ENCODE peak calls at places on chromosomes 13 and 19, in seven cellular contexts. U, V, X, I, G, Z and L are unnamed samples.
A peak's percentile ranks its signal among the peaks of the same experiment; 100 is the strongest.

GRCh38 chr13:101127741-101128353 is 288.5 kb downstream of the NALCN start:
- DNase-seq in U (peak; percentile 19), V (peak; percentile 27), X (no peak), I (no peak), G (no peak), Z (no peak), L (peak; percentile 2)

GRCh38 chr19:43675269-43675879 is 5.4 kb upstream of the PLAUR start:
- DNase-seq in U (peak; percentile 78), V (no peak), X (no peak), I (no peak), G (no peak), Z (peak; percentile 84), L (no peak)

GRCh38 chr13:22915442-22916082 is 265.2 kb upstream of the SGCG start:
- DNase-seq in U (peak; percentile 3), V (no peak), X (peak; percentile 59), I (no peak), G (peak; percentile 95), Z (peak; percentile 40), L (peak; percentile 60)

GRCh38 chr19:47095707-47096704 is 17.6 kb downstream of the ZC3H4 start:
- DNase-seq in U (peak; percentile 48), V (no peak), X (peak; percentile 92), I (no peak), G (peak; percentile 42), Z (peak; percentile 97), L (no peak)

GRCh38 chr13:89827552-89827951 is 1519.9 kb upstream of the MIR17HG start:
- DNase-seq in U (no peak), V (no peak), X (no peak), I (no peak), G (no peak), Z (no peak), L (no peak)

GRCh38 chr19:49613374-49613773 is 22.4 kb downstream of the PRR12 start:
- DNase-seq in U (peak; percentile 68), V (no peak), X (no peak), I (no peak), G (no peak), Z (no peak), L (no peak)

GRCh38 chr13:51252954-51253531 is 30.8 kb downstream of the FAM124A start:
- DNase-seq in U (no peak), V (no peak), X (no peak), I (no peak), G (no peak), Z (no peak), L (peak; percentile 36)

GRCh38 chr13:24299488-24300114 is 9.8 kb upstream of the C1QTNF9 start:
- DNase-seq in U (no peak), V (no peak), X (no peak), I (no peak), G (no peak), Z (no peak), L (no peak)

GRCh38 chr13:76293346-76293745 is 592.9 kb downstream of the KCTD12 start:
- DNase-seq in U (no peak), V (no peak), X (no peak), I (no peak), G (no peak), Z (no peak), L (no peak)

GRCh38 chr13:76017861-76018556 is 381.9 kb downstream of the LMO7 start:
- DNase-seq in U (no peak), V (no peak), X (no peak), I (no peak), G (no peak), Z (no peak), L (no peak)

GRCh38 chr13:40582531-40582930 is 83.9 kb downstream of the FOXO1 start:
- DNase-seq in U (no peak), V (no peak), X (no peak), I (no peak), G (no peak), Z (no peak), L (peak; percentile 61)

GRCh38 chr19:19053508-19054314 is 10.1 kb upstream of the SLC25A42 start:
- DNase-seq in U (peak; percentile 40), V (peak; percentile 57), X (peak; percentile 76), I (peak; percentile 64), G (peak; percentile 90), Z (peak; percentile 70), L (peak; percentile 69)

GRCh38 chr13:70249332-70250064 is 141.2 kb upstream of the KLHL1 start:
- DNase-seq in U (no peak), V (no peak), X (no peak), I (no peak), G (peak; percentile 57), Z (no peak), L (no peak)

GRCh38 chr13:49238621-49239020 is 9.1 kb upstream of the CDADC1 start:
- DNase-seq in U (no peak), V (no peak), X (no peak), I (no peak), G (no peak), Z (no peak), L (no peak)

GRCh38 chr13:103145476-103145875 is 79.3 kb upstream of the SLC10A2 start:
- DNase-seq in U (no peak), V (no peak), X (no peak), I (no peak), G (no peak), Z (no peak), L (no peak)

GRCh38 chr13:43428545-43429287 is 358.1 kb downstream of the ENOX1 start:
- DNase-seq in U (no peak), V (no peak), X (no peak), I (no peak), G (peak; percentile 53), Z (no peak), L (no peak)

GRCh38 chr19:45767410-45767880 is 1.6 kb downstream of the SIX5 start:
- DNase-seq in U (peak; percentile 58), V (no peak), X (peak; percentile 77), I (no peak), G (peak; percentile 90), Z (peak; percentile 77), L (no peak)

GRCh38 chr13:33869005-33869404 is 51.1 kb downstream of the RFC3 start:
- DNase-seq in U (no peak), V (no peak), X (no peak), I (no peak), G (no peak), Z (no peak), L (no peak)

GRCh38 chr13:37143901-37144300 is 38.4 kb upstream of the CSNK1A1L start:
- DNase-seq in U (no peak), V (no peak), X (no peak), I (no peak), G (no peak), Z (no peak), L (no peak)

GRCh38 chr19:30217461-30217860 is 154.7 kb upstream of the ZNF536 start:
- DNase-seq in U (no peak), V (no peak), X (no peak), I (no peak), G (peak; percentile 26), Z (no peak), L (no peak)

GRCh38 chr13:95607363-95607762 is 37.1 kb downstream of the DZIP1 start:
- DNase-seq in U (no peak), V (no peak), X (no peak), I (no peak), G (no peak), Z (no peak), L (no peak)

GRCh38 chr19:3980353-3981251 is 4.7 kb downstream of the EEF2 start:
- DNase-seq in U (no peak), V (no peak), X (no peak), I (no peak), G (no peak), Z (no peak), L (no peak)

GRCh38 chr19:53057904-53058579 is 13.5 kb downstream of the ERVV-2 start:
- DNase-seq in U (no peak), V (no peak), X (peak; percentile 47), I (no peak), G (peak; percentile 88), Z (no peak), L (no peak)

GRCh38 chr13:99218969-99219368 is 18.3 kb downstream of the UBAC2 start:
- DNase-seq in U (no peak), V (peak; percentile 88), X (no peak), I (peak; percentile 41), G (no peak), Z (no peak), L (no peak)

GRCh38 chr13:99218126-99218525 is 17.5 kb downstream of the UBAC2 start:
- DNase-seq in U (no peak), V (no peak), X (no peak), I (no peak), G (no peak), Z (no peak), L (no peak)

GRCh38 chr13:99220199-99220931 is 19.7 kb downstream of the UBAC2 start:
- DNase-seq in U (no peak), V (peak; percentile 61), X (no peak), I (no peak), G (no peak), Z (no peak), L (no peak)

GRCh38 chr13:99217461-99218101 is 16.9 kb downstream of the UBAC2 start:
- DNase-seq in U (no peak), V (no peak), X (no peak), I (no peak), G (no peak), Z (no peak), L (no peak)

GRCh38 chr13:99218545-99218944 is 17.9 kb downstream of the UBAC2 start:
- DNase-seq in U (no peak), V (no peak), X (no peak), I (no peak), G (no peak), Z (peak; percentile 96), L (no peak)
- H3K4me1 ChIP-seq in U (peaks cover 7% of the 10 kb centered on the region), V (peaks cover 96% of the 10 kb centered on the region), X (peaks cover 33% of the 10 kb centered on the region), I (peaks cover 93% of the 10 kb centered on the region), G (no peaks in the 10 kb centered on the region), Z (peaks cover 68% of the 10 kb centered on the region), L (peaks cover 67% of the 10 kb centered on the region)

GRCh38 chr19:5881543-5882299 is 11.4 kb upstream of the FUT5 start:
- DNase-seq in U (no peak), V (no peak), X (no peak), I (no peak), G (peak; percentile 63), Z (no peak), L (no peak)
- H3K4me3 ChIP-seq in U (no peak overlapping the region), V (no peak overlapping the region), X (no peak overlapping the region), I (no peak overlapping the region), G (no peak overlapping the region), Z (no peak overlapping the region), L (no peak overlapping the region)

DNA sequence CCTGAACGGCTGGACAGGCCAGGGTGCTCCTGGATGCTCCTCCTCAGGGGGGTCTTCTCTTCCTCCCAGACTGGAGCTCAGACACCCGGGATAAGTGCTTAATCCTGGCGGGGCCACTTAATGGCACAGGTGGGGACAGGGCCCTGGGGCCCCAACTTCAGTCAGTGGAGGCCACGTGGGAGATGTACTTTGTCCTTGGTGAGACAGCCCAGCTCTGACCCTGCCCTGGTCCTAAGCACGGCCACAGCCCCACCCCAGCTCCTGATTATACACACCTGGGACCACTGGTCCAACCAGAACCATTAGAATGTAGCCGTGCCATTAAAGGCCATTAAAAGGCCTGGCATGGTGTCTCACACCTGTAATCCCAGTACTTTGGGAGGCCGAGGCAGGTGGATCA is 7.8 kb downstream of the PPP1R14A start:
- DNase-seq in U (no peak), V (no peak), X (no peak), I (no peak), G (no peak), Z (no peak), L (no peak)
- H3K27ac ChIP-seq in U (no peak overlapping the region), V (no peak overlapping the region), X (no peak overlapping the region), I (no peak overlapping the region), G (no peak overlapping the region), Z (peak overlapping the region; percentile 11), L (no peak overlapping the region)

DNA sequence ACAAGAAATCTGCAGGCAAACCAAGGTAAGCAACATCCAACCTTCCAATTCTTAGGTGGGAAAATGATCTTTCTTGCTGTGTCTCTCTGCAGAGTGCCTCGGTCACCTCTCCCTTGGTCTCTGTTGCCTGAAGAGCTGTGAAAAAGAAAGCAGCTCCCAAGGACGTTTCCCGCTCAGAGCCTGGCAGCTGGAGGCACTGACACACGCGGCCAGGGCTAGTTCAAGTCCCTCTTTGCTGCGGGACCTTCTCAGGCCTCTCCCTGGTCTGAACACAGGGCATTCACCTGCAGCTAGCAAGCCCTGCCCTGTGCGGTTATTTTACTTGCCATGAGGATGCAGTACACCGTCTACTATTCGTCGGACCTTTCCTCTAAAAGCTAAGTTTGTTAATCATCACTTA is 3.8 kb downstream of the MED26 start:
- DNase-seq in U (no peak), V (no peak), X (no peak), I (no peak), G (no peak), Z (no peak), L (no peak)
- H3K4me1 ChIP-seq in U (peaks cover 12% of the 10 kb centered on the region), V (peaks cover 68% of the 10 kb centered on the region), X (peaks cover 78% of the 10 kb centered on the region), I (peaks cover 43% of the 10 kb centered on the region), G (peaks cover 4% of the 10 kb centered on the region), Z (peaks cover 76% of the 10 kb centered on the region), L (peaks cover 58% of the 10 kb centered on the region)